ENCODE peak calls at places on chromosomes 2 and 18, in ten cellular contexts. I, O, Z, T, S, M, X, U, E and J are unnamed samples.
A peak's percentile ranks its signal among the peaks of the same experiment; 100 is the strongest.

GRCh38 chr2:28955492-28955891 is 25.6 kb upstream of the TOGARAM2 start:
- DNase-seq in I (no peak), O (no peak), Z (no peak), T (no peak), S (no peak), M (no peak), X (no peak), U (no peak), E (no peak), J (no peak)

GRCh38 chr18:36298113-36298701 is 694 bp downstream of the FHOD3 start:
- DNase-seq in I (no peak), O (no peak), Z (no peak), T (no peak), S (no peak), M (peak; percentile 30), X (no peak), U (no peak), E (no peak), J (no peak)

GRCh38 chr2:127197475-127198385 is 22.4 kb downstream of the CYP27C1 start:
- DNase-seq in I (peak; percentile 59), O (no peak), Z (no peak), T (no peak), S (no peak), M (peak; percentile 59), X (peak; percentile 85), U (peak; percentile 66), E (peak; percentile 18), J (no peak)

GRCh38 chr2:66443977-66444855 is 9.3 kb downstream of the MEIS1 start:
- DNase-seq in I (peak; percentile 75), O (no peak), Z (no peak), T (no peak), S (no peak), M (peak; percentile 40), X (no peak), U (peak; percentile 58), E (no peak), J (no peak)

GRCh38 chr2:230586328-230586982 is 126.2 kb upstream of the CAB39 start:
- DNase-seq in I (peak; percentile 38), O (no peak), Z (no peak), T (no peak), S (no peak), M (no peak), X (no peak), U (no peak), E (no peak), J (no peak)

GRCh38 chr2:117763806-117764205 is 50.7 kb upstream of the DDX18 start:
- DNase-seq in I (no peak), O (no peak), Z (no peak), T (no peak), S (no peak), M (no peak), X (no peak), U (no peak), E (no peak), J (no peak)

GRCh38 chr2:45069711-45070664 is 60.7 kb upstream of the SIX2 start:
- DNase-seq in I (no peak), O (no peak), Z (no peak), T (no peak), S (no peak), M (no peak), X (no peak), U (no peak), E (no peak), J (no peak)

GRCh38 chr2:192585418-192585817 is 390.7 kb upstream of the TMEFF2 start:
- DNase-seq in I (peak; percentile 2), O (no peak), Z (no peak), T (no peak), S (no peak), M (no peak), X (no peak), U (no peak), E (no peak), J (no peak)

GRCh38 chr2:71925268-71926097 is 222.2 kb downstream of the CYP26B1 start:
- DNase-seq in I (no peak), O (no peak), Z (no peak), T (no peak), S (no peak), M (no peak), X (no peak), U (no peak), E (no peak), J (no peak)

GRCh38 chr2:46067501-46068292 is 229.5 kb upstream of the EPAS1 start:
- DNase-seq in I (peak; percentile 95), O (no peak), Z (peak; percentile 93), T (no peak), S (no peak), M (no peak), X (no peak), U (no peak), E (no peak), J (no peak)